ENCODE peak calls at places on chromosomes 6 and 20, in nine cellular contexts. One of them, this sample, is unnamed.

GRCh38 chr20:36728986-36729385 is 16.9 kb downstream of the NDRG3 start:
- DNase-seq in colonic mucosa: no peak
- DNase-seq in uterus: no peak
- DNase-seq in OCI-LY7: peak; percentile 25
- DNase-seq in thyroid gland: no peak
- DNase-seq in K562: no peak
- DNase-seq in kidney: no peak
- DNase-seq in natural killer cell: no peak
- DNase-seq in mucosa of descending colon: no peak
- DNase-seq in this sample: no peak

GRCh38 chr20:32316667-32317066 is 39.2 kb downstream of the KIF3B start:
- DNase-seq in colonic mucosa: no peak
- DNase-seq in uterus: no peak
- DNase-seq in OCI-LY7: no peak
- DNase-seq in thyroid gland: no peak
- DNase-seq in K562: no peak
- DNase-seq in kidney: no peak
- DNase-seq in natural killer cell: no peak
- DNase-seq in mucosa of descending colon: no peak
- DNase-seq in this sample: no peak

GRCh38 chr20:4132956-4133355 is 117.6 kb upstream of the RNF24 start:
- DNase-seq in colonic mucosa: no peak
- DNase-seq in uterus: no peak
- DNase-seq in OCI-LY7: no peak
- DNase-seq in thyroid gland: no peak
- DNase-seq in K562: no peak
- DNase-seq in kidney: no peak
- DNase-seq in natural killer cell: no peak
- DNase-seq in mucosa of descending colon: no peak
- DNase-seq in this sample: no peak

GRCh38 chr6:43532201-43532600 is 15.3 kb downstream of the POLR1C start:
- DNase-seq in colonic mucosa: no peak
- DNase-seq in uterus: no peak
- DNase-seq in OCI-LY7: no peak
- DNase-seq in thyroid gland: no peak
- DNase-seq in K562: no peak
- DNase-seq in kidney: no peak
- DNase-seq in natural killer cell: no peak
- DNase-seq in mucosa of descending colon: no peak
- DNase-seq in this sample: no peak

GRCh38 chr6:117506180-117506835 is 23.8 kb downstream of the DCBLD1 start:
- DNase-seq in colonic mucosa: no peak
- DNase-seq in uterus: no peak
- DNase-seq in OCI-LY7: no peak
- DNase-seq in thyroid gland: no peak
- DNase-seq in K562: no peak
- DNase-seq in kidney: no peak
- DNase-seq in natural killer cell: no peak
- DNase-seq in mucosa of descending colon: no peak
- DNase-seq in this sample: no peak

GRCh38 chr6:2940851-2941250 is 30.5 kb downstream of the SERPINB6 start:
- DNase-seq in colonic mucosa: no peak
- DNase-seq in uterus: no peak
- DNase-seq in OCI-LY7: no peak
- DNase-seq in thyroid gland: no peak
- DNase-seq in K562: no peak
- DNase-seq in kidney: no peak
- DNase-seq in natural killer cell: no peak
- DNase-seq in mucosa of descending colon: no peak
- DNase-seq in this sample: no peak

GRCh38 chr20:44702776-44703175 is 12.4 kb upstream of the CCN5 start:
- DNase-seq in colonic mucosa: peak; percentile 63
- DNase-seq in uterus: peak; percentile 89
- DNase-seq in OCI-LY7: peak; percentile 48
- DNase-seq in thyroid gland: peak; percentile 50
- DNase-seq in K562: no peak
- DNase-seq in kidney: peak; percentile 93
- DNase-seq in natural killer cell: no peak
- DNase-seq in mucosa of descending colon: peak; percentile 74
- DNase-seq in this sample: no peak

GRCh38 chr6:34389034-34389433 is 3.4 kb downstream of the NUDT3 start:
- DNase-seq in colonic mucosa: no peak
- DNase-seq in uterus: no peak
- DNase-seq in OCI-LY7: no peak
- DNase-seq in thyroid gland: no peak
- DNase-seq in K562: no peak
- DNase-seq in kidney: no peak
- DNase-seq in natural killer cell: no peak
- DNase-seq in mucosa of descending colon: no peak
- DNase-seq in this sample: no peak

GRCh38 chr20:61345656-61346055 is 93.6 kb downstream of the CDH4 start:
- DNase-seq in colonic mucosa: no peak
- DNase-seq in uterus: no peak
- DNase-seq in OCI-LY7: no peak
- DNase-seq in thyroid gland: no peak
- DNase-seq in K562: no peak
- DNase-seq in kidney: no peak
- DNase-seq in natural killer cell: no peak
- DNase-seq in mucosa of descending colon: no peak
- DNase-seq in this sample: no peak

GRCh38 chr6:156686429-156686939 is 90.7 kb upstream of the ARID1B start:
- DNase-seq in colonic mucosa: no peak
- DNase-seq in uterus: no peak
- DNase-seq in OCI-LY7: peak; percentile 74
- DNase-seq in thyroid gland: peak; percentile 59
- DNase-seq in K562: no peak
- DNase-seq in kidney: no peak
- DNase-seq in natural killer cell: no peak
- DNase-seq in mucosa of descending colon: no peak
- DNase-seq in this sample: no peak

GRCh38 chr6:137823826-137824501 is 43.1 kb upstream of the TNFAIP3 start:
- DNase-seq in colonic mucosa: peak; percentile 21
- DNase-seq in uterus: no peak
- DNase-seq in OCI-LY7: no peak
- DNase-seq in thyroid gland: peak; percentile 33
- DNase-seq in K562: peak; percentile 33
- DNase-seq in kidney: no peak
- DNase-seq in natural killer cell: peak; percentile 65
- DNase-seq in mucosa of descending colon: no peak
- DNase-seq in this sample: no peak

GRCh38 chr20:62300319-62300718 is 2.5 kb upstream of the ADRM1 start:
- DNase-seq in colonic mucosa: no peak
- DNase-seq in uterus: no peak
- DNase-seq in OCI-LY7: no peak
- DNase-seq in thyroid gland: no peak
- DNase-seq in K562: no peak
- DNase-seq in kidney: peak; percentile 71
- DNase-seq in natural killer cell: no peak
- DNase-seq in mucosa of descending colon: no peak
- DNase-seq in this sample: no peak

GRCh38 chr20:52438326-52438963 is 246.9 kb upstream of the ZFP64 start:
- DNase-seq in colonic mucosa: no peak
- DNase-seq in uterus: no peak
- DNase-seq in OCI-LY7: no peak
- DNase-seq in thyroid gland: no peak
- DNase-seq in K562: no peak
- DNase-seq in kidney: no peak
- DNase-seq in natural killer cell: no peak
- DNase-seq in mucosa of descending colon: no peak
- DNase-seq in this sample: no peak

GRCh38 chr6:132270745-132271414 is 130.4 kb downstream of the MOXD1 start:
- DNase-seq in colonic mucosa: no peak
- DNase-seq in uterus: no peak
- DNase-seq in OCI-LY7: peak; percentile 61
- DNase-seq in thyroid gland: peak; percentile 51
- DNase-seq in K562: no peak
- DNase-seq in kidney: no peak
- DNase-seq in natural killer cell: no peak
- DNase-seq in mucosa of descending colon: no peak
- DNase-seq in this sample: no peak

GRCh38 chr6:34638834-34639736 is 57.5 kb downstream of the ILRUN start:
- DNase-seq in colonic mucosa: no peak
- DNase-seq in uterus: no peak
- DNase-seq in OCI-LY7: peak; percentile 32
- DNase-seq in thyroid gland: no peak
- DNase-seq in K562: no peak
- DNase-seq in kidney: no peak
- DNase-seq in natural killer cell: no peak
- DNase-seq in mucosa of descending colon: no peak
- DNase-seq in this sample: no peak

GRCh38 chr6:110517601-110518280 is 41.3 kb upstream of the SLC22A16 start:
- DNase-seq in colonic mucosa: no peak
- DNase-seq in uterus: no peak
- DNase-seq in OCI-LY7: no peak
- DNase-seq in thyroid gland: no peak
- DNase-seq in K562: no peak
- DNase-seq in kidney: no peak
- DNase-seq in natural killer cell: no peak
- DNase-seq in mucosa of descending colon: no peak
- DNase-seq in this sample: no peak

GRCh38 chr20:2652724-2653510 is 485 bp downstream of the NOP56 start:
- DNase-seq in colonic mucosa: peak; percentile 59
- DNase-seq in uterus: no peak
- DNase-seq in OCI-LY7: peak; percentile 88
- DNase-seq in thyroid gland: peak; percentile 58
- DNase-seq in K562: no peak
- DNase-seq in kidney: no peak
- DNase-seq in natural killer cell: no peak
- DNase-seq in mucosa of descending colon: peak; percentile 35
- DNase-seq in this sample: no peak

GRCh38 chr20:25987073-25987927 is 290.6 kb upstream of the ZNF337 start:
- DNase-seq in colonic mucosa: peak; percentile 51
- DNase-seq in uterus: peak; percentile 48
- DNase-seq in OCI-LY7: peak; percentile 58
- DNase-seq in thyroid gland: no peak
- DNase-seq in K562: peak; percentile 14
- DNase-seq in kidney: peak; percentile 79
- DNase-seq in natural killer cell: peak; percentile 56
- DNase-seq in mucosa of descending colon: peak; percentile 45
- DNase-seq in this sample: peak; percentile 59
- TF ChIP-seq CTCF in colonic mucosa: no peak
- TF ChIP-seq CTCF in uterus: peak; percentile 18
- TF ChIP-seq CTCF in OCI-LY7: peak; percentile 56
- TF ChIP-seq CTCF in thyroid gland: no peak
- TF ChIP-seq CTCF in K562: peak; percentile 20
- TF ChIP-seq CTCF in kidney: no peak
- TF ChIP-seq CTCF in natural killer cell: peak; percentile 27
- TF ChIP-seq CTCF in mucosa of descending colon: no peak
- TF ChIP-seq CTCF in this sample: no peak

GRCh38 chr20:17761612-17762011 is 61.8 kb downstream of the BANF2 start:
- DNase-seq in colonic mucosa: no peak
- DNase-seq in uterus: no peak
- DNase-seq in OCI-LY7: peak; percentile 28
- DNase-seq in thyroid gland: no peak
- DNase-seq in K562: no peak
- DNase-seq in kidney: no peak
- DNase-seq in natural killer cell: no peak
- DNase-seq in mucosa of descending colon: no peak
- DNase-seq in this sample: no peak
- TF ChIP-seq CTCF in colonic mucosa: no peak
- TF ChIP-seq CTCF in uterus: no peak
- TF ChIP-seq CTCF in OCI-LY7: no peak
- TF ChIP-seq CTCF in thyroid gland: no peak
- TF ChIP-seq CTCF in K562: no peak
- TF ChIP-seq CTCF in kidney: no peak
- TF ChIP-seq CTCF in natural killer cell: no peak
- TF ChIP-seq CTCF in mucosa of descending colon: no peak
- TF ChIP-seq CTCF in this sample: no peak

GRCh38 chr6:13711726-13712484 is at the start of gene RANBP9:
- DNase-seq in colonic mucosa: peak; percentile 86
- DNase-seq in uterus: peak; percentile 89
- DNase-seq in OCI-LY7: peak; percentile 95
- DNase-seq in thyroid gland: peak; percentile 90
- DNase-seq in K562: peak; percentile 93
- DNase-seq in kidney: peak; percentile 97
- DNase-seq in natural killer cell: peak; percentile 87
- DNase-seq in mucosa of descending colon: peak; percentile 95
- DNase-seq in this sample: peak; percentile 92

GRCh38 chr6:13711384-13711725 is 280 bp downstream of the RANBP9 start:
- DNase-seq in colonic mucosa: no peak
- DNase-seq in uterus: no peak
- DNase-seq in OCI-LY7: peak; percentile 85
- DNase-seq in thyroid gland: no peak
- DNase-seq in K562: no peak
- DNase-seq in kidney: peak; percentile 93
- DNase-seq in natural killer cell: peak; percentile 75
- DNase-seq in mucosa of descending colon: no peak
- DNase-seq in this sample: no peak

GRCh38 chr6:13710552-13711383 is 867 bp downstream of the RANBP9 start:
- DNase-seq in colonic mucosa: peak; percentile 63
- DNase-seq in uterus: peak; percentile 43
- DNase-seq in OCI-LY7: peak; percentile 71
- DNase-seq in thyroid gland: peak; percentile 67
- DNase-seq in K562: peak; percentile 68
- DNase-seq in kidney: peak; percentile 87
- DNase-seq in natural killer cell: peak; percentile 41
- DNase-seq in mucosa of descending colon: peak; percentile 80
- DNase-seq in this sample: peak; percentile 50

GRCh38 chr6:13708679-13709261 is 2.9 kb downstream of the RANBP9 start:
- DNase-seq in colonic mucosa: no peak
- DNase-seq in uterus: no peak
- DNase-seq in OCI-LY7: peak; percentile 45
- DNase-seq in thyroid gland: no peak
- DNase-seq in K562: no peak
- DNase-seq in kidney: no peak
- DNase-seq in natural killer cell: no peak
- DNase-seq in mucosa of descending colon: no peak
- DNase-seq in this sample: no peak

GRCh38 chr6:13709698-13710551 is 1.7 kb downstream of the RANBP9 start:
- DNase-seq in colonic mucosa: peak; percentile 43
- DNase-seq in uterus: no peak
- DNase-seq in OCI-LY7: peak; percentile 54
- DNase-seq in thyroid gland: no peak
- DNase-seq in K562: peak; percentile 63
- DNase-seq in kidney: no peak
- DNase-seq in natural killer cell: no peak
- DNase-seq in mucosa of descending colon: no peak
- DNase-seq in this sample: no peak
- TF ChIP-seq CTCF in colonic mucosa: no peak
- TF ChIP-seq CTCF in uterus: no peak
- TF ChIP-seq CTCF in OCI-LY7: no peak
- TF ChIP-seq CTCF in thyroid gland: no peak
- TF ChIP-seq CTCF in K562: no peak
- TF ChIP-seq CTCF in kidney: no peak
- TF ChIP-seq CTCF in natural killer cell: no peak
- TF ChIP-seq CTCF in mucosa of descending colon: no peak
- TF ChIP-seq CTCF in this sample: no peak

GRCh38 chr6:159790149-159790946 is at the start of gene MRPL18:
- DNase-seq in colonic mucosa: peak; percentile 92
- DNase-seq in uterus: peak; percentile 93
- DNase-seq in OCI-LY7: peak; percentile 98
- DNase-seq in thyroid gland: peak; percentile 95
- DNase-seq in K562: peak; percentile 85
- DNase-seq in kidney: peak; percentile 98
- DNase-seq in natural killer cell: peak; percentile 81
- DNase-seq in mucosa of descending colon: peak; percentile 90
- DNase-seq in this sample: peak; percentile 63
- TF ChIP-seq CTCF in colonic mucosa: no peak
- TF ChIP-seq CTCF in uterus: no peak
- TF ChIP-seq CTCF in OCI-LY7: no peak
- TF ChIP-seq CTCF in thyroid gland: no peak
- TF ChIP-seq CTCF in K562: peak; percentile 6
- TF ChIP-seq CTCF in kidney: no peak
- TF ChIP-seq CTCF in natural killer cell: no peak
- TF ChIP-seq CTCF in mucosa of descending colon: no peak
- TF ChIP-seq CTCF in this sample: no peak

This sample was measured in activated B cell treated with CpG ODN at 0.5 μM for 24 hours.